ENCODE peak calls at places on chromosomes 11 and 22, in nine cellular contexts. M, O, G, V, L, N, W, R and X are unnamed samples.
A peak's percentile ranks its signal among the peaks of the same experiment; 100 is the strongest.

GRCh38 chr11:95445746-95446333 is 214.8 kb upstream of the SESN3 start:
- DNase-seq in M (no peak), O (no peak), G (no peak), V (no peak), L (no peak), N (no peak), W (no peak), R (no peak), X (no peak)

GRCh38 chr11:2569321-2569721 is 124.5 kb downstream of the KCNQ1 start:
- DNase-seq in M (no peak), O (no peak), G (no peak), V (no peak), L (no peak), N (no peak), W (peak; percentile 9), R (no peak), X (no peak)

GRCh38 chr11:94141511-94142307 is 13.1 kb downstream of the PANX1 start:
- DNase-seq in M (no peak), O (no peak), G (no peak), V (no peak), L (no peak), N (no peak), W (no peak), R (no peak), X (no peak)

GRCh38 chr11:14132312-14132711 is 169.8 kb downstream of the SPON1 start:
- DNase-seq in M (no peak), O (no peak), G (no peak), V (no peak), L (no peak), N (no peak), W (no peak), R (no peak), X (no peak)

GRCh38 chr11:84437129-84438123 is 1151.3 kb upstream of the CCDC90B start:
- DNase-seq in M (no peak), O (peak; percentile 16), G (peak; percentile 81), V (no peak), L (no peak), N (peak; percentile 48), W (no peak), R (no peak), X (peak; percentile 13)

GRCh38 chr22:22011964-22012363 is 29.4 kb upstream of the TOP3B start:
- DNase-seq in M (no peak), O (no peak), G (no peak), V (no peak), L (no peak), N (no peak), W (no peak), R (no peak), X (no peak)

GRCh38 chr11:120358729-120359128 is 22.5 kb downstream of the ARHGEF12 start:
- DNase-seq in M (no peak), O (no peak), G (peak; percentile 19), V (no peak), L (no peak), N (no peak), W (no peak), R (no peak), X (no peak)

GRCh38 chr11:76501526-76501925 is 56.7 kb downstream of the EMSY start:
- DNase-seq in M (no peak), O (no peak), G (no peak), V (no peak), L (no peak), N (no peak), W (no peak), R (no peak), X (no peak)

GRCh38 chr11:3816673-3817072 is 8.3 kb downstream of the PGAP2 start:
- DNase-seq in M (no peak), O (no peak), G (no peak), V (no peak), L (no peak), N (no peak), W (no peak), R (no peak), X (no peak)

GRCh38 chr22:37552560-37553163 is 7.6 kb upstream of the CDC42EP1 start:
- DNase-seq in M (no peak), O (no peak), G (peak; percentile 43), V (no peak), L (no peak), N (no peak), W (peak; percentile 71), R (no peak), X (no peak)

GRCh38 chr11:112320668-112321067 is 60.0 kb upstream of the PLET1 start:
- DNase-seq in M (peak; percentile 54), O (no peak), G (peak; percentile 67), V (no peak), L (no peak), N (no peak), W (peak; percentile 77), R (no peak), X (no peak)

GRCh38 chr11:1939006-1939626 is 8.0 kb upstream of the MRPL23 start:
- DNase-seq in M (no peak), O (no peak), G (peak; percentile 6), V (no peak), L (no peak), N (peak; percentile 6), W (no peak), R (no peak), X (peak; percentile 68)